ENCODE peak calls at places on chromosome 6, in seven cellular contexts. One of them, this sample, is unnamed.

GRCh38 chr6:157455731-157456523 is 74.9 kb downstream of the ZDHHC14 start:
- DNase-seq in GM12865: no peak
- DNase-seq in right lobe of liver: no peak
- DNase-seq in PC-9: no peak
- DNase-seq in endodermal cell: no peak
- DNase-seq in OCI-LY7: no peak
- DNase-seq in Peyer's patch: no peak
- DNase-seq in this sample: no peak

GRCh38 chr6:45681860-45682488 is 304.2 kb upstream of the SUPT3H start:
- DNase-seq in GM12865: peak
- DNase-seq in right lobe of liver: no peak
- DNase-seq in PC-9: no peak
- DNase-seq in endodermal cell: no peak
- DNase-seq in OCI-LY7: peak
- DNase-seq in Peyer's patch: peak
- DNase-seq in this sample: no peak

GRCh38 chr6:8499540-8499939 is 64.2 kb upstream of the SLC35B3 start:
- DNase-seq in GM12865: no peak
- DNase-seq in right lobe of liver: no peak
- DNase-seq in PC-9: peak
- DNase-seq in endodermal cell: no peak
- DNase-seq in OCI-LY7: peak
- DNase-seq in Peyer's patch: no peak
- DNase-seq in this sample: peak

GRCh38 chr6:75300206-75300605 is 15.6 kb upstream of the TMEM30A start:
- DNase-seq in GM12865: no peak
- DNase-seq in right lobe of liver: no peak
- DNase-seq in PC-9: no peak
- DNase-seq in endodermal cell: no peak
- DNase-seq in OCI-LY7: no peak
- DNase-seq in Peyer's patch: no peak
- DNase-seq in this sample: no peak

GRCh38 chr6:138691595-138692057 is 81.9 kb upstream of the CCDC28A start:
- DNase-seq in GM12865: no peak
- DNase-seq in right lobe of liver: no peak
- DNase-seq in PC-9: peak
- DNase-seq in endodermal cell: no peak
- DNase-seq in OCI-LY7: no peak
- DNase-seq in Peyer's patch: no peak
- DNase-seq in this sample: no peak

GRCh38 chr6:51495016-51495805 is 592.2 kb downstream of the PKHD1 start:
- DNase-seq in GM12865: no peak
- DNase-seq in right lobe of liver: no peak
- DNase-seq in PC-9: no peak
- DNase-seq in endodermal cell: peak
- DNase-seq in OCI-LY7: no peak
- DNase-seq in Peyer's patch: no peak
- DNase-seq in this sample: no peak

GRCh38 chr6:15421945-15422733 is 176.3 kb downstream of the JARID2 start:
- DNase-seq in GM12865: peak
- DNase-seq in right lobe of liver: no peak
- DNase-seq in PC-9: no peak
- DNase-seq in endodermal cell: no peak
- DNase-seq in OCI-LY7: no peak
- DNase-seq in Peyer's patch: no peak
- DNase-seq in this sample: no peak

GRCh38 chr6:118594877-118595276 is 46.8 kb downstream of the PLN start:
- DNase-seq in GM12865: no peak
- DNase-seq in right lobe of liver: no peak
- DNase-seq in PC-9: no peak
- DNase-seq in endodermal cell: no peak
- DNase-seq in OCI-LY7: no peak
- DNase-seq in Peyer's patch: no peak
- DNase-seq in this sample: no peak

GRCh38 chr6:155765275-155766194 is 309.9 kb upstream of the NOX3 start:
- DNase-seq in GM12865: no peak
- DNase-seq in right lobe of liver: no peak
- DNase-seq in PC-9: no peak
- DNase-seq in endodermal cell: no peak
- DNase-seq in OCI-LY7: no peak
- DNase-seq in Peyer's patch: no peak
- DNase-seq in this sample: no peak

GRCh38 chr6:128725271-128726233 is 157.4 kb upstream of the LAMA2 start:
- DNase-seq in GM12865: peak
- DNase-seq in right lobe of liver: no peak
- DNase-seq in PC-9: peak
- DNase-seq in endodermal cell: peak
- DNase-seq in OCI-LY7: peak
- DNase-seq in Peyer's patch: no peak
- DNase-seq in this sample: peak

GRCh38 chr6:23456396-23456795 is 669.6 kb upstream of the NRSN1 start:
- DNase-seq in GM12865: peak
- DNase-seq in right lobe of liver: no peak
- DNase-seq in PC-9: no peak
- DNase-seq in endodermal cell: no peak
- DNase-seq in OCI-LY7: no peak
- DNase-seq in Peyer's patch: no peak
- DNase-seq in this sample: no peak

GRCh38 chr6:105892577-105893262 is 193.4 kb upstream of the PRDM1 start:
- DNase-seq in GM12865: peak
- DNase-seq in right lobe of liver: no peak
- DNase-seq in PC-9: no peak
- DNase-seq in endodermal cell: peak
- DNase-seq in OCI-LY7: peak
- DNase-seq in Peyer's patch: peak
- DNase-seq in this sample: no peak

GRCh38 chr6:55512904-55513303 is 66.1 kb downstream of the HMGCLL1 start:
- DNase-seq in GM12865: no peak
- DNase-seq in right lobe of liver: no peak
- DNase-seq in PC-9: no peak
- DNase-seq in endodermal cell: peak
- DNase-seq in OCI-LY7: no peak
- DNase-seq in Peyer's patch: no peak
- DNase-seq in this sample: no peak

GRCh38 chr6:166476634-166477215 is 94.0 kb upstream of the MPC1 start:
- DNase-seq in GM12865: no peak
- DNase-seq in right lobe of liver: no peak
- DNase-seq in PC-9: no peak
- DNase-seq in endodermal cell: no peak
- DNase-seq in OCI-LY7: no peak
- DNase-seq in Peyer's patch: peak
- DNase-seq in this sample: no peak

GRCh38 chr6:40425192-40425919 is 161.8 kb downstream of the LRFN2 start:
- DNase-seq in GM12865: no peak
- DNase-seq in right lobe of liver: no peak
- DNase-seq in PC-9: no peak
- DNase-seq in endodermal cell: no peak
- DNase-seq in OCI-LY7: no peak
- DNase-seq in Peyer's patch: no peak
- DNase-seq in this sample: peak

GRCh38 chr6:124963416-124964083 is 1.3 kb downstream of the RNF217 start:
- DNase-seq in GM12865: no peak
- DNase-seq in right lobe of liver: no peak
- DNase-seq in PC-9: no peak
- DNase-seq in endodermal cell: no peak
- DNase-seq in OCI-LY7: no peak
- DNase-seq in Peyer's patch: no peak
- DNase-seq in this sample: no peak

GRCh38 chr6:116102856-116103255 is 2.2 kb downstream of the NT5DC1 start:
- DNase-seq in GM12865: peak
- DNase-seq in right lobe of liver: no peak
- DNase-seq in PC-9: no peak
- DNase-seq in endodermal cell: no peak
- DNase-seq in OCI-LY7: peak
- DNase-seq in Peyer's patch: no peak
- DNase-seq in this sample: no peak

GRCh38 chr6:131519670-131520436 is 53.2 kb upstream of the ARG1 start:
- DNase-seq in GM12865: peak
- DNase-seq in right lobe of liver: no peak
- DNase-seq in PC-9: peak
- DNase-seq in endodermal cell: peak
- DNase-seq in OCI-LY7: peak
- DNase-seq in Peyer's patch: peak
- DNase-seq in this sample: peak

GRCh38 chr6:106475280-106475679 is 114.8 kb downstream of the CRYBG1 start:
- DNase-seq in GM12865: no peak
- DNase-seq in right lobe of liver: no peak
- DNase-seq in PC-9: no peak
- DNase-seq in endodermal cell: no peak
- DNase-seq in OCI-LY7: no peak
- DNase-seq in Peyer's patch: no peak
- DNase-seq in this sample: no peak

DNA sequence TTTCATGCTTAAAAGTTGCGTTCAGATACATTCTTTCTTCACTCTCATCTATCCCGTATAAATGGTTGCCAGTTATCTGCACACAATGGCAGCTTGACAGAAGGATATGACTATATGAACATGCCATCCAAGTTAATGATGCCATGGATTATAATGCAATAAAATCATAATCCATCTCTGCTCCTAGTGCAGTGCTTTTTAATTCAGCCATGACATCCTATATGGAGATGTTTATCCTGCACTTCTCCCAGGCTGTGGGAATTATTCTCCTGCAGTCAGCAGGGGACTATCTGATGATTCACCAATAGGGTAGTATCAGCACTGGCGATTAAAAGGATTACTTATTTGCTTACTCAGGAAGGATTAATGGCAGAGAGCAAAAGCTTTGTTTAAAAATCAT is 273.8 kb downstream of the SAMD5 start:
- DNase-seq in GM12865: no peak
- DNase-seq in right lobe of liver: no peak
- DNase-seq in PC-9: no peak
- DNase-seq in endodermal cell: peak
- DNase-seq in OCI-LY7: no peak
- DNase-seq in Peyer's patch: no peak
- DNase-seq in this sample: no peak
- H3K4me3 ChIP-seq in GM12865: no peak
- H3K4me3 ChIP-seq in right lobe of liver: no peak
- H3K4me3 ChIP-seq in PC-9: no peak
- H3K4me3 ChIP-seq in endodermal cell: no peak
- H3K4me3 ChIP-seq in OCI-LY7: no peak
- H3K4me3 ChIP-seq in Peyer's patch: no peak
- H3K4me3 ChIP-seq in this sample: no peak

DNA sequence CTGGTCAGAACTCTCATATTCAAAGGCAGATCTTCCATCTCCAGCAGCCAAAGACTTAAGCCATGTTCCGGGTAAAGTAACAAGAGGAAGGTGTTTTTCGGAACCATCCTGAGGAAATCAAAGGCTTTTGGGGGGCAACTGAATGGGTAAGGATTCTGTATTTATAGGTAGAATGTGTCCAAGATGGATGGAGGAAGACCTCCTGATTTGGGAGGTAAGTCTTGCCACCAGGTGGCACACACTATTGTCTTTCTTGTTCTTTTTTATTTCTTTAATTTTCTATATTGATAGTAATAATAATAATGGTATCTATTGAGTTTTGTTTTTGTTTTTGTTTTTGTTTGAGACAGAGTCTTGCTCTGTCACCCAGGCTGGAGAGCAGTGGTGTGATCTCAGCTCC is 53.0 kb upstream of the UBR2 start:
- DNase-seq in GM12865: no peak
- DNase-seq in right lobe of liver: no peak
- DNase-seq in PC-9: no peak
- DNase-seq in endodermal cell: no peak
- DNase-seq in OCI-LY7: no peak
- DNase-seq in Peyer's patch: no peak
- DNase-seq in this sample: no peak
- TF ChIP-seq CTCF in GM12865: peak
- TF ChIP-seq CTCF in right lobe of liver: no peak
- TF ChIP-seq CTCF in PC-9: peak
- TF ChIP-seq CTCF in endodermal cell: peak
- TF ChIP-seq CTCF in OCI-LY7: peak
- TF ChIP-seq CTCF in Peyer's patch: no peak
- TF ChIP-seq CTCF in this sample: no peak

GRCh38 chr6:21918666-21919065 is 325.1 kb downstream of the SOX4 start:
- DNase-seq in GM12865: no peak
- DNase-seq in right lobe of liver: no peak
- DNase-seq in PC-9: no peak
- DNase-seq in endodermal cell: no peak
- DNase-seq in OCI-LY7: no peak
- DNase-seq in Peyer's patch: no peak
- DNase-seq in this sample: no peak

GRCh38 chr6:21918081-21918480 is 324.5 kb downstream of the SOX4 start:
- DNase-seq in GM12865: no peak
- DNase-seq in right lobe of liver: no peak
- DNase-seq in PC-9: no peak
- DNase-seq in endodermal cell: no peak
- DNase-seq in OCI-LY7: no peak
- DNase-seq in Peyer's patch: no peak
- DNase-seq in this sample: no peak

GRCh38 chr6:21911208-21911607 is 317.7 kb downstream of the SOX4 start:
- DNase-seq in GM12865: no peak
- DNase-seq in right lobe of liver: no peak
- DNase-seq in PC-9: no peak
- DNase-seq in endodermal cell: no peak
- DNase-seq in OCI-LY7: no peak
- DNase-seq in Peyer's patch: no peak
- DNase-seq in this sample: no peak

GRCh38 chr6:21915707-21916399 is 322.3 kb downstream of the SOX4 start:
- DNase-seq in GM12865: peak
- DNase-seq in right lobe of liver: no peak
- DNase-seq in PC-9: no peak
- DNase-seq in endodermal cell: no peak
- DNase-seq in OCI-LY7: no peak
- DNase-seq in Peyer's patch: no peak
- DNase-seq in this sample: no peak

DNA sequence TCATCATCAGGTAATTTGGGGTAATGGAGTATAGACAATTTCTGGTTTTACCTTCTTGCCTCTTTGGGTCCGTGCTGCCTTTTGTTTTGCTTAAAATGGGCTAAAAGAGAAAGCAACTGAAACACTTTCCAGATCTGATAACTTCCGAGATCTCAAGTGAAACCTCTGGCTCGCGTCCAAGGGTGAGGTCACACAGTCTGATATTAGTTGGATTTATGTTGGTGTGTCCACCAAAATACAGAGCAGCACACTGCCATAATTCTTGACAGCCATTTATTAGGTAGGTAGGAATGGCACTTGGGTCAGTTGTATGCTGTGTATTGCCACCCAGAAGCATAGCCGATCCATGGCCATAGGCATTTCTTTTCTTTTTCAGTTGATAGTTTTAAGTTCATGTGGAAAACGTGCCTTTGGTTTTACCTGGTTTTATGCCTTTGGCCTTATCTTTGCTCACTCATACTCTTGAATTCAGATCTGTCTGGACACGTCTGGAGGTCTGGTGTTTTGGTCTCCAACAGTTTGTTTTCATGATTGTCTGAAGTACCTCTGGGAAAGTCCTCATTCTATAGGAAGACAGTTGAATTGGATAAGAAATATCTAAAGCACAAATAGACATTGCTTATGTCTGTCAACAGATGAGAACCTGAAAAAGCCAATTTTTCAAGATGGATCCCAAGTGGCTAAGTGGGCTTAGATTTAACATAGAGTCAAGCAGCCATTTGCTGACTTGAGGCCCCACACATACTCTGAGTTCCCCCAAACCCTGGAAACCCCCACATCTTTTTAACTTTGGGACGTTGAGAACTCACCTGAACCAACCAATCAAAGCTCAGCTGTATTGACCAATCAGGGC is 320.8 kb downstream of the SOX4 start:
- DNase-seq in GM12865: no peak
- DNase-seq in right lobe of liver: no peak
- DNase-seq in PC-9: peak
- DNase-seq in endodermal cell: no peak
- DNase-seq in OCI-LY7: no peak
- DNase-seq in Peyer's patch: peak
- DNase-seq in this sample: peak
- H3K4me3 ChIP-seq in GM12865: no peak
- H3K4me3 ChIP-seq in right lobe of liver: no peak
- H3K4me3 ChIP-seq in PC-9: no peak
- H3K4me3 ChIP-seq in endodermal cell: no peak
- H3K4me3 ChIP-seq in OCI-LY7: no peak
- H3K4me3 ChIP-seq in Peyer's patch: no peak
- H3K4me3 ChIP-seq in this sample: no peak

GRCh38 chr6:11885159-11885558 is 106.6 kb upstream of the ADTRP start:
- DNase-seq in GM12865: peak
- DNase-seq in right lobe of liver: no peak
- DNase-seq in PC-9: no peak
- DNase-seq in endodermal cell: no peak
- DNase-seq in OCI-LY7: no peak
- DNase-seq in Peyer's patch: no peak
- DNase-seq in this sample: no peak
- TF ChIP-seq CTCF in GM12865: no peak
- TF ChIP-seq CTCF in right lobe of liver: no peak
- TF ChIP-seq CTCF in PC-9: no peak
- TF ChIP-seq CTCF in endodermal cell: no peak
- TF ChIP-seq CTCF in OCI-LY7: no peak
- TF ChIP-seq CTCF in Peyer's patch: no peak
- TF ChIP-seq CTCF in this sample: no peak

This sample was measured in LNCaP clone FGC.